ENCODE peak calls at places on chromosomes 3 and 15, in nine cellular contexts. One of them, this sample, is unnamed.

GRCh38 chr15:75578206-75578947 is 738 bp downstream of the PTPN9 start:
- DNase-seq in tibial nerve: no peak
- DNase-seq in mucosa of descending colon: peak; percentile 62
- DNase-seq in kidney: no peak
- DNase-seq in stomach: peak; percentile 44
- DNase-seq in BE2C: peak; percentile 34
- DNase-seq in right atrium auricular region: no peak
- DNase-seq in tibial artery: peak; percentile 66
- DNase-seq in mammary epithelial cell: peak; percentile 14
- DNase-seq in this sample: peak; percentile 36

GRCh38 chr15:74369756-74370155 is 2.3 kb upstream of the CYP11A1 start:
- DNase-seq in tibial nerve: no peak
- DNase-seq in mucosa of descending colon: no peak
- DNase-seq in kidney: no peak
- DNase-seq in stomach: no peak
- DNase-seq in BE2C: no peak
- DNase-seq in right atrium auricular region: no peak
- DNase-seq in tibial artery: peak; percentile 24
- DNase-seq in mammary epithelial cell: no peak
- DNase-seq in this sample: no peak

GRCh38 chr15:63600001-63600645 is 2.9 kb downstream of the FBXL22 start:
- DNase-seq in tibial nerve: no peak
- DNase-seq in mucosa of descending colon: peak; percentile 73
- DNase-seq in kidney: no peak
- DNase-seq in stomach: no peak
- DNase-seq in BE2C: no peak
- DNase-seq in right atrium auricular region: no peak
- DNase-seq in tibial artery: peak; percentile 79
- DNase-seq in mammary epithelial cell: no peak
- DNase-seq in this sample: no peak

GRCh38 chr15:68383161-68384074 is 48.5 kb downstream of the ITGA11 start:
- DNase-seq in tibial nerve: peak; percentile 64
- DNase-seq in mucosa of descending colon: no peak
- DNase-seq in kidney: no peak
- DNase-seq in stomach: peak; percentile 26
- DNase-seq in BE2C: peak; percentile 43
- DNase-seq in right atrium auricular region: peak; percentile 58
- DNase-seq in tibial artery: peak; percentile 56
- DNase-seq in mammary epithelial cell: peak; percentile 43
- DNase-seq in this sample: peak; percentile 11

GRCh38 chr3:125644036-125645025 is 49.0 kb upstream of the OSBPL11 start:
- DNase-seq in tibial nerve: peak; percentile 68
- DNase-seq in mucosa of descending colon: no peak
- DNase-seq in kidney: no peak
- DNase-seq in stomach: no peak
- DNase-seq in BE2C: no peak
- DNase-seq in right atrium auricular region: peak; percentile 85
- DNase-seq in tibial artery: peak; percentile 72
- DNase-seq in mammary epithelial cell: no peak
- DNase-seq in this sample: peak; percentile 60

GRCh38 chr15:64634020-64634419 is 141.4 kb downstream of the RBPMS2 start:
- DNase-seq in tibial nerve: no peak
- DNase-seq in mucosa of descending colon: no peak
- DNase-seq in kidney: no peak
- DNase-seq in stomach: no peak
- DNase-seq in BE2C: peak; percentile 9
- DNase-seq in right atrium auricular region: no peak
- DNase-seq in tibial artery: no peak
- DNase-seq in mammary epithelial cell: no peak
- DNase-seq in this sample: no peak

GRCh38 chr3:126912491-126913195 is 70.3 kb upstream of the PLXNA1 start:
- DNase-seq in tibial nerve: no peak
- DNase-seq in mucosa of descending colon: no peak
- DNase-seq in kidney: no peak
- DNase-seq in stomach: no peak
- DNase-seq in BE2C: no peak
- DNase-seq in right atrium auricular region: no peak
- DNase-seq in tibial artery: no peak
- DNase-seq in mammary epithelial cell: no peak
- DNase-seq in this sample: no peak

GRCh38 chr3:73435055-73435454 is 189.7 kb downstream of the PDZRN3 start:
- DNase-seq in tibial nerve: no peak
- DNase-seq in mucosa of descending colon: no peak
- DNase-seq in kidney: no peak
- DNase-seq in stomach: no peak
- DNase-seq in BE2C: no peak
- DNase-seq in right atrium auricular region: no peak
- DNase-seq in tibial artery: no peak
- DNase-seq in mammary epithelial cell: no peak
- DNase-seq in this sample: no peak

GRCh38 chr3:64896173-64896925 is 208.5 kb upstream of the ADAMTS9 start:
- DNase-seq in tibial nerve: no peak
- DNase-seq in mucosa of descending colon: no peak
- DNase-seq in kidney: no peak
- DNase-seq in stomach: no peak
- DNase-seq in BE2C: no peak
- DNase-seq in right atrium auricular region: no peak
- DNase-seq in tibial artery: no peak
- DNase-seq in mammary epithelial cell: no peak
- DNase-seq in this sample: no peak

GRCh38 chr15:81292516-81293001 is 31.4 kb downstream of the STARD5 start:
- DNase-seq in tibial nerve: no peak
- DNase-seq in mucosa of descending colon: peak; percentile 84
- DNase-seq in kidney: no peak
- DNase-seq in stomach: no peak
- DNase-seq in BE2C: peak; percentile 34
- DNase-seq in right atrium auricular region: no peak
- DNase-seq in tibial artery: peak; percentile 62
- DNase-seq in mammary epithelial cell: no peak
- DNase-seq in this sample: no peak

GRCh38 chr3:170751083-170751893 is 118.7 kb downstream of the RPL22L1 start:
- DNase-seq in tibial nerve: peak; percentile 69
- DNase-seq in mucosa of descending colon: no peak
- DNase-seq in kidney: peak; percentile 82
- DNase-seq in stomach: peak; percentile 60
- DNase-seq in BE2C: peak; percentile 55
- DNase-seq in right atrium auricular region: peak; percentile 72
- DNase-seq in tibial artery: peak; percentile 88
- DNase-seq in mammary epithelial cell: peak; percentile 90
- DNase-seq in this sample: no peak

GRCh38 chr15:78730955-78731354 is 80.3 kb downstream of the ADAMTS7 start:
- DNase-seq in tibial nerve: no peak
- DNase-seq in mucosa of descending colon: no peak
- DNase-seq in kidney: no peak
- DNase-seq in stomach: no peak
- DNase-seq in BE2C: no peak
- DNase-seq in right atrium auricular region: peak; percentile 16
- DNase-seq in tibial artery: no peak
- DNase-seq in mammary epithelial cell: no peak
- DNase-seq in this sample: no peak

GRCh38 chr3:24498391-24498790 is 3.7 kb upstream of the THRB start:
- DNase-seq in tibial nerve: no peak
- DNase-seq in mucosa of descending colon: no peak
- DNase-seq in kidney: no peak
- DNase-seq in stomach: no peak
- DNase-seq in BE2C: no peak
- DNase-seq in right atrium auricular region: no peak
- DNase-seq in tibial artery: no peak
- DNase-seq in mammary epithelial cell: no peak
- DNase-seq in this sample: no peak

GRCh38 chr3:188720215-188720614 is 451.6 kb upstream of the TPRG1 start:
- DNase-seq in tibial nerve: no peak
- DNase-seq in mucosa of descending colon: no peak
- DNase-seq in kidney: no peak
- DNase-seq in stomach: no peak
- DNase-seq in BE2C: no peak
- DNase-seq in right atrium auricular region: no peak
- DNase-seq in tibial artery: no peak
- DNase-seq in mammary epithelial cell: no peak
- DNase-seq in this sample: no peak

DNA sequence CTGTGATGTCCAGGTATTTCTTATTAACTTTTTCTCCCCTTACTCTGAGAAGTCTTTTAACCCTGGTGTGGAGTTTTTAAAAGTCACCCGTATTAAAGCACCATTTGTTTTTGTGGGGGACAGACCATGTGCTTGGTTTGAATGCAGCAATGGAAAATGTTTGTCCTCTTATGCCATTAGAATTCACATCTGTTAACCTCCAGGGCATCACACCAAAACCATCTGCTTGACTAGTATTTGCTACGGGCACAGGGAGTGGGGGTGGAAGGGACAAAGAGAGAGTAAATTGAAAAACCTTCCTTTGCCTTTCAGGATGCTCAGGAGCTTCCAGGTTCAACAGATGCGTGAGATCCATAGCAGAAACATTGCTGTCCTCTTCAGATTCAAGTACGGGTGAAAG is 61.4 kb upstream of the GOLGA8B start:
- DNase-seq in tibial nerve: no peak
- DNase-seq in mucosa of descending colon: no peak
- DNase-seq in kidney: no peak
- DNase-seq in stomach: no peak
- DNase-seq in BE2C: no peak
- DNase-seq in right atrium auricular region: no peak
- DNase-seq in tibial artery: no peak
- DNase-seq in mammary epithelial cell: no peak
- DNase-seq in this sample: no peak
- H3K4me1 ChIP-seq in tibial nerve: no peaks in the 10 kb centered on the region
- H3K4me1 ChIP-seq in mucosa of descending colon: no peaks in the 10 kb centered on the region
- H3K4me1 ChIP-seq in kidney: no peaks in the 10 kb centered on the region
- H3K4me1 ChIP-seq in stomach: no peaks in the 10 kb centered on the region
- H3K4me1 ChIP-seq in BE2C: no peaks in the 10 kb centered on the region
- H3K4me1 ChIP-seq in right atrium auricular region: no peaks in the 10 kb centered on the region
- H3K4me1 ChIP-seq in tibial artery: no peaks in the 10 kb centered on the region
- H3K4me1 ChIP-seq in mammary epithelial cell: no peaks in the 10 kb centered on the region
- H3K4me1 ChIP-seq in this sample: no peaks in the 10 kb centered on the region

DNA sequence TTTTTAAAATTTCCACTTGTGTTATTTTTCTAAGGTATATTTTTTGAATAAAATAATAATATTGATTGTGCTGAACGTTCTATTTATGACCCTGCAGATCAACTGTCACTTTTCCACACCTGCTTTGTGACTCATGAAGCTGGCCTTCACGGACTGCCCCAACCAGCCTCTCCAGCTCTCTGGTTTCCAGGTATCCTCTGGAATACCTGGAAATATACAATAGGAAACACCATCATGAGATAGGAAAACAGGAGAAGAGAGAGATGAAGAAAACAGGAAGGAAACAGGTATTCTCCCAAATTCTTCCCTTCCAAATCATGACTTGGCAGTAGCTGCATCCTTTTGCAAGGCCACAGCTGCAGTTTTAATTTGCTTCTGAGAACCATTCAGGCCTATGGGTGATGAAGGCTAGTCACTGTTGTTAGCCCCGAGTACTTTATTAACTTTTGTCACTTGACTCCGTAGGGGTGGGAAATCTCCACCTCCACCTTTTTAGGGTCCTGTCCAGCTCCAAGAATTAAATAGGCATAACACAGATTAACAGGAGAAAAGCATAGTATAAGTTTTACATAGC is 909.2 kb downstream of the EPHA3 start:
- DNase-seq in tibial nerve: no peak
- DNase-seq in mucosa of descending colon: no peak
- DNase-seq in kidney: no peak
- DNase-seq in stomach: no peak
- DNase-seq in BE2C: no peak
- DNase-seq in right atrium auricular region: no peak
- DNase-seq in tibial artery: no peak
- DNase-seq in mammary epithelial cell: no peak
- DNase-seq in this sample: no peak
- H3K4me3 ChIP-seq in tibial nerve: no peak overlapping the region
- H3K4me3 ChIP-seq in mucosa of descending colon: no peak overlapping the region
- H3K4me3 ChIP-seq in kidney: no peak overlapping the region
- H3K4me3 ChIP-seq in stomach: no peak overlapping the region
- H3K4me3 ChIP-seq in BE2C: no peak overlapping the region
- H3K4me3 ChIP-seq in right atrium auricular region: no peak overlapping the region
- H3K4me3 ChIP-seq in tibial artery: no peak overlapping the region
- H3K4me3 ChIP-seq in mammary epithelial cell: no peak overlapping the region
- H3K4me3 ChIP-seq in this sample: no peak overlapping the region

GRCh38 chr3:174215426-174215825 is 643.7 kb upstream of the NAALADL2 start:
- DNase-seq in tibial nerve: no peak
- DNase-seq in mucosa of descending colon: no peak
- DNase-seq in kidney: no peak
- DNase-seq in stomach: no peak
- DNase-seq in BE2C: no peak
- DNase-seq in right atrium auricular region: no peak
- DNase-seq in tibial artery: no peak
- DNase-seq in mammary epithelial cell: no peak
- DNase-seq in this sample: no peak

GRCh38 chr3:174219738-174220137 is 639.4 kb upstream of the NAALADL2 start:
- DNase-seq in tibial nerve: no peak
- DNase-seq in mucosa of descending colon: no peak
- DNase-seq in kidney: no peak
- DNase-seq in stomach: no peak
- DNase-seq in BE2C: no peak
- DNase-seq in right atrium auricular region: no peak
- DNase-seq in tibial artery: no peak
- DNase-seq in mammary epithelial cell: no peak
- DNase-seq in this sample: no peak

GRCh38 chr3:174216948-174217718 is 642.0 kb upstream of the NAALADL2 start:
- DNase-seq in tibial nerve: no peak
- DNase-seq in mucosa of descending colon: no peak
- DNase-seq in kidney: no peak
- DNase-seq in stomach: no peak
- DNase-seq in BE2C: no peak
- DNase-seq in right atrium auricular region: no peak
- DNase-seq in tibial artery: no peak
- DNase-seq in mammary epithelial cell: no peak
- DNase-seq in this sample: no peak

GRCh38 chr3:174218011-174218410 is 641.1 kb upstream of the NAALADL2 start:
- DNase-seq in tibial nerve: no peak
- DNase-seq in mucosa of descending colon: no peak
- DNase-seq in kidney: no peak
- DNase-seq in stomach: no peak
- DNase-seq in BE2C: no peak
- DNase-seq in right atrium auricular region: no peak
- DNase-seq in tibial artery: no peak
- DNase-seq in mammary epithelial cell: no peak
- DNase-seq in this sample: no peak

GRCh38 chr3:174216019-174216418 is 643.1 kb upstream of the NAALADL2 start:
- DNase-seq in tibial nerve: no peak
- DNase-seq in mucosa of descending colon: no peak
- DNase-seq in kidney: no peak
- DNase-seq in stomach: no peak
- DNase-seq in BE2C: no peak
- DNase-seq in right atrium auricular region: no peak
- DNase-seq in tibial artery: no peak
- DNase-seq in mammary epithelial cell: no peak
- DNase-seq in this sample: no peak
- TF ChIP-seq CTCF in tibial nerve: no peak
- TF ChIP-seq CTCF in mucosa of descending colon: no peak
- TF ChIP-seq CTCF in kidney: no peak
- TF ChIP-seq CTCF in stomach: no peak
- TF ChIP-seq CTCF in BE2C: no peak
- TF ChIP-seq CTCF in right atrium auricular region: no peak
- TF ChIP-seq CTCF in tibial artery: no peak
- TF ChIP-seq CTCF in mammary epithelial cell: no peak
- TF ChIP-seq CTCF in this sample: no peak

DNA sequence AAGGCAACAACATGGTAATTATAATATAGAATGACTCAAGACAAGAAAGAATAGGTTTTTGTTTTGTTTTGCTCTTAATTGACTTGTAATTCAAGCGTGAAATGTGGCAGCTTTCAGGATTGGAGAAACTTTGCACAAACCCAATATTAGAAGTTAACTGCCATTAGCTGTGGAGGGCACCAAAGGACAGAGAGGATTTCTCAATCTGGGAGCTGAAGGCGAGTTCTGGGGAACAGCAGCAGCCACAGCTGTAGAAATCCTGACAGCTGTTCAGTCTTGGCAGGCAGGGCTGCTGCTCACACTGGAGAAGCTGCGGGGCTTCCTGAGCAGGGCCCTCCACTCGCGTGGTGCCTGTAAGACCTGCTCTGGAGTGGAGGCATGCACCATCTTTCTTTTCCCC is 182.2 kb upstream of the IL12A start:
- DNase-seq in tibial nerve: no peak
- DNase-seq in mucosa of descending colon: no peak
- DNase-seq in kidney: peak; percentile 67
- DNase-seq in stomach: no peak
- DNase-seq in BE2C: no peak
- DNase-seq in right atrium auricular region: no peak
- DNase-seq in tibial artery: no peak
- DNase-seq in mammary epithelial cell: no peak
- DNase-seq in this sample: no peak
- H3K4me1 ChIP-seq in tibial nerve: peaks cover 4% of the 10 kb centered on the region
- H3K4me1 ChIP-seq in mucosa of descending colon: no peaks in the 10 kb centered on the region
- H3K4me1 ChIP-seq in kidney: peaks cover 6% of the 10 kb centered on the region
- H3K4me1 ChIP-seq in stomach: peaks cover 8% of the 10 kb centered on the region
- H3K4me1 ChIP-seq in BE2C: no peaks in the 10 kb centered on the region
- H3K4me1 ChIP-seq in right atrium auricular region: no peaks in the 10 kb centered on the region
- H3K4me1 ChIP-seq in tibial artery: peaks cover 25% of the 10 kb centered on the region
- H3K4me1 ChIP-seq in mammary epithelial cell: peaks cover 23% of the 10 kb centered on the region
- H3K4me1 ChIP-seq in this sample: peaks cover 20% of the 10 kb centered on the region